ENCODE peak calls at places on chromosomes 13 and 19, in six cellular contexts. K is dorsolateral prefrontal cortex, W is BE2C, T is thoracic aorta, S is omental fat pad, A is RWPE1. D is an unnamed sample.

GRCh38 chr13:37534181-37534580 is 64.4 kb downstream of the POSTN start:
- DNase-seq in K (no peak), A (peak), W (no peak), T (no peak), S (no peak), D (no peak)

GRCh38 chr19:55681131-55682087 is 6.4 kb downstream of the EPN1 start:
- DNase-seq in S (no peak), A (no peak), W (no peak), K (no peak), T (no peak), D (no peak)

GRCh38 chr19:28685802-28686201 is 527.1 kb downstream of the UQCRFS1 start:
- DNase-seq in W (no peak), K (no peak), A (no peak), S (no peak), T (no peak), D (no peak)

GRCh38 chr13:33284916-33285315 is 639 bp downstream of the STARD13 start:
- DNase-seq in K (no peak), A (no peak), W (no peak), S (no peak), T (no peak), D (no peak)

GRCh38 chr13:87671031-87671823 is at the start of gene SLITRK5:
- DNase-seq in T (no peak), K (peak), S (peak), W (peak), A (peak), D (peak)

GRCh38 chr19:12840091-12841079 is 2.1 kb downstream of the MAST1 start:
- DNase-seq in K (peak), T (no peak), S (peak), A (peak), W (peak), D (peak)

GRCh38 chr13:23159205-23159586 is 21.6 kb upstream of the SGCG start:
- DNase-seq in W (peak), S (no peak), T (no peak), K (peak), A (no peak), D (no peak)

GRCh38 chr13:46961719-46962118 is 64.9 kb upstream of the HTR2A start:
- DNase-seq in K (no peak), A (peak), T (no peak), W (no peak), S (no peak), D (no peak)

GRCh38 chr19:38490861-38491260 is 57.4 kb downstream of the RYR1 start:
- DNase-seq in T (no peak), S (no peak), A (no peak), W (no peak), K (no peak), D (no peak)

GRCh38 chr13:46296920-46297319 is 85.2 kb downstream of the LRRC63 start:
- DNase-seq in A (no peak), W (no peak), K (no peak), T (no peak), S (no peak), D (no peak)

GRCh38 chr13:108632649-108633167 is 3.3 kb downstream of the MYO16 start:
- DNase-seq in A (no peak), W (no peak), T (no peak), S (no peak), K (no peak), D (no peak)

GRCh38 chr13:111938743-111939142 is 128.2 kb upstream of the SOX1 start:
- DNase-seq in T (no peak), S (no peak), W (no peak), A (no peak), K (no peak), D (peak)

GRCh38 chr13:93637852-93638251 is 411.2 kb downstream of the GPC6 start:
- DNase-seq in T (no peak), A (no peak), K (no peak), S (no peak), W (no peak), D (no peak)

GRCh38 chr13:89515948-89516347 is 1831.5 kb upstream of the MIR17HG start:
- DNase-seq in A (no peak), K (no peak), S (no peak), W (no peak), T (no peak), D (no peak)

GRCh38 chr13:108020027-108020426 is 195.3 kb downstream of the LIG4 start:
- DNase-seq in A (no peak), W (no peak), S (no peak), T (no peak), K (no peak), D (no peak)

GRCh38 chr19:16417660-16418596 is 53.8 kb downstream of the EPS15L1 start:
- DNase-seq in A (peak), T (no peak), K (peak), S (peak), W (peak), D (peak)

GRCh38 chr13:94233401-94233800 is 246.1 kb downstream of the DCT start:
- DNase-seq in A (peak), T (no peak), K (peak), W (peak), S (peak), D (no peak)

GRCh38 chr19:51511353-51511752 is 9.8 kb upstream of the SIGLEC12 start:
- DNase-seq in A (no peak), S (no peak), K (no peak), T (no peak), W (peak), D (no peak)

GRCh38 chr13:33497146-33497845 is 211.7 kb upstream of the STARD13 start:
- DNase-seq in S (no peak), K (no peak), T (no peak), W (no peak), A (no peak), D (no peak)

GRCh38 chr13:35978607-35979316 is 152.4 kb downstream of the DCLK1 start:
- DNase-seq in W (no peak), T (no peak), K (no peak), A (peak), S (no peak), D (peak)

GRCh38 chr19:2123682-2124387 is 27.1 kb downstream of the IZUMO4 start:
- DNase-seq in A (peak), S (no peak), W (no peak), K (no peak), T (no peak), D (no peak)

GRCh38 chr19:4709440-4710280 is 14.0 kb downstream of the DPP9 start:
- DNase-seq in T (no peak), W (no peak), A (no peak), K (no peak), S (no peak), D (no peak)

GRCh38 chr13:104809483-104809882 is 1726.0 kb downstream of the EFNB2 start:
- DNase-seq in T (no peak), A (no peak), S (no peak), W (no peak), K (no peak), D (no peak)

GRCh38 chr19:47102561-47103135 is 10.9 kb downstream of the ZC3H4 start:
- DNase-seq in T (no peak), S (no peak), A (no peak), K (no peak), W (no peak), D (no peak)

GRCh38 chr13:107649071-107649470 is 566.3 kb downstream of the LIG4 start:
- DNase-seq in W (no peak), K (no peak), S (no peak), T (no peak), A (no peak), D (no peak)

GRCh38 chr13:92461831-92462230 is 764.8 kb upstream of the GPC6 start:
- DNase-seq in S (no peak), T (no peak), K (no peak), A (no peak), W (no peak), D (no peak)

GRCh38 chr19:51698296-51698695 is 5.2 kb downstream of the SPACA6 start:
- DNase-seq in S (no peak), K (no peak), W (no peak), A (no peak), T (no peak), D (no peak)

GRCh38 chr19:47253467-47253881 is 2.9 kb upstream of the CCDC9 start:
- DNase-seq in W (no peak), S (no peak), A (no peak), T (no peak), K (no peak), D (no peak)

GRCh38 chr19:53132231-53132991 is at the start of gene ZNF415:
- DNase-seq in K (peak), S (peak), A (peak), T (peak), W (peak), D (peak)

GRCh38 chr13:37225414-37226047 is 120.1 kb upstream of the CSNK1A1L start:
- DNase-seq in S (no peak), K (no peak), T (no peak), A (no peak), W (no peak), D (no peak)

GRCh38 chr13:23701646-23702045 is 131.4 kb downstream of the TNFRSF19 start:
- DNase-seq in S (peak), W (no peak), T (no peak), A (no peak), K (no peak), D (no peak)

GRCh38 chr13:44312898-44313551 is 60.6 kb upstream of the SERP2 start:
- DNase-seq in W (no peak), A (peak), S (no peak), K (no peak), T (no peak), D (no peak)

GRCh38 chr19:3276341-3276799 is 51.9 kb downstream of the CELF5 start:
- DNase-seq in S (no peak), K (no peak), T (no peak), W (peak), A (peak), D (no peak)

GRCh38 chr19:55355213-55355821 is 798 bp upstream of the COX6B2 start:
- DNase-seq in S (no peak), A (no peak), W (no peak), T (no peak), K (no peak), D (no peak)

GRCh38 chr19:3443840-3444694 is 36.3 kb downstream of the SMIM24 start:
- DNase-seq in T (no peak), A (no peak), S (no peak), K (peak), W (peak), D (no peak)

GRCh38 chr13:75533866-75534265 is 3.8 kb downstream of the COMMD6 start:
- DNase-seq in K (no peak), A (no peak), S (no peak), T (no peak), W (no peak), D (no peak)

GRCh38 chr13:75541961-75542360 is 4.3 kb upstream of the COMMD6 start:
- DNase-seq in S (no peak), K (no peak), T (no peak), A (no peak), W (no peak), D (no peak)

GRCh38 chr13:75541287-75541686 is 3.6 kb upstream of the COMMD6 start:
- DNase-seq in S (no peak), A (no peak), T (no peak), W (no peak), K (no peak), D (no peak)

DNA sequence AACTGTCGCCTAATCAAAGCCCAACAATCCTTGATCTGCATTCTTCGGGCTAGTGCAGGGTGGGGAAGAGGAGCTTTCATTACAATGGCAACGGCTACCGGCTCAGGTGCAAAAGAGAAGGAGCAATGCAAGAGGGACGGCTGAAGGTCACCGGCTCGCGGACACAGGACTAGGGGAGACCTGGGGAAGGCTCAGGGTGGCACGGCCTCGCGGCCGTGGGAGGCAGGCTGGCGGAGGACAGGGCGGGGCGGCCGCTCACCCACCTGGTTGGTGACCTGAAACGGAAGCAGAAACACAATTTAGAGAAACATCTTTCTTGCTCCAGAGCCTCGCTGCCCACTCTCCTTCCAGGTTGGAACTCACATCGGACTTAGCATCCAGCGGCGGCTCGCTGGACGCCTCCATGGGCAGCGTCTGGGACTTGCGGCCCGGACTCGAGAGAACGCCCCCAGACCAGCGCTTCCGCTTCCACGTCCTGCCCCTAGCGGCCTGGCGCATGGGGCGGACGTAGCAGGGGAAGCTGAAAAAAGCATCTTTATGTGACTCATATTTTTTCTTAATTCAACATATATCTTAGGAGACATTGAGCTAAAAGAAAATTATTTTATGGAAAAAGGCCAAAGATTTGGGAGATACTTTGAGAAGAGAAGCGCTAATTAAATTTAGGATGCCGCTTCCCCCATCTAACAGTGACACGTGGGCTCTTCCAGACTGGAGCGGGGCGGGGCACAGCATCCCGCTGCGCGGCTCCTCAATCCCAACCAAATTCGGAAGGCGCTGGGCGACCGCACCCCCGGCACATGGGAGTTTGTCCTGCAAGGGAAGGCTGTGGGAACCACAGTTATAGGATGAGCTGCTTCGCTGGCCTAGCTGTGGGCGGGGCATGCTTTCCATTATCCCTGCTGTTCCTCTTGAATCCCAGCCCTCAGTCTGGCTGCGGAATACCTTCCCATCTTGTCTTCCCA is at the start of gene COMMD6:
- DNase-seq in A (peak), W (peak), K (peak), S (no peak), T (peak), D (peak)
- TF ChIP-seq CTCF in A (no peak), W (no peak), K (peak), S (no peak), T (peak), D (peak)

DNA sequence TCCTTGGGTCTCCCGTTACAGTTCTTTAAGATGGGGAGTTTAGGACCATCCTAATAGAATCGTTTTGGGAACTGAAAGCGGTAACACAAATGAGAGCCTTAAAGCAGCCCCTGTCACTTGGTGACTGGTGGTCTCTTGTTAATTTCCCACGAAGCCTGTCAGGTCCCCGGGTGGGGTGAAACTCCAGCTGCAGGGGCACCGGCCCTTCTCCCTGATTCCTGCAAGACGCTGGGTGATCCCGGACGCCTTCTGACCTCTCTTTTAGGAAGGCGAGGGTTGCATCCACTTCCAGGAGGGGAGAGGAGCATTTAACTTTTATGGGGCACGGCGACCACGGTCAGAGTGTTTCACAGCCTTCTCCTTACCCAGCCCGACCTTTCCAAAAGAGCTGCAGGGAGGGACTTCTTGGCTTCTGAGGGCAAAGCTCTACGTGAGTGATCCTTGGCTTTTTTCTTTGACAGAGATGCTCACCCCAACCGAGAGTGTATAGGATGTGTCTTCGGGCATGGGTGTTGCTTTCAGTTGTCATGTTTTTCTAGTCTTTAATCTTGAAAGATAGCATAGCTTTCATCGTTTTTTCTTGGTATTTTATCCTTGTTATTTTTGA is 688 bp downstream of the ZNF225 start:
- DNase-seq in W (no peak), K (no peak), S (no peak), T (no peak), A (peak), D (no peak)
- TF ChIP-seq CTCF in W (no peak), K (no peak), S (no peak), T (no peak), A (no peak), D (no peak)

GRCh38 chr19:31534786-31535185 is 185.6 kb upstream of the TSHZ3 start:
- DNase-seq in S (no peak), T (no peak), A (no peak), W (no peak), K (no peak), D (peak)

GRCh38 chr19:31535691-31536460 is 186.6 kb upstream of the TSHZ3 start:
- DNase-seq in T (no peak), S (no peak), K (no peak), A (no peak), W (no peak), D (peak)

GRCh38 chr19:31532034-31532433 is 182.8 kb upstream of the TSHZ3 start:
- DNase-seq in T (no peak), W (no peak), K (no peak), A (no peak), S (no peak), D (peak)

GRCh38 chr19:31533114-31533513 is 183.9 kb upstream of the TSHZ3 start:
- DNase-seq in T (no peak), K (no peak), W (no peak), A (no peak), S (no peak), D (no peak)

GRCh38 chr19:31534231-31534630 is 185.0 kb upstream of the TSHZ3 start:
- DNase-seq in W (no peak), S (no peak), K (no peak), A (no peak), T (no peak), D (no peak)
- TF ChIP-seq CTCF in W (no peak), S (no peak), K (no peak), A (no peak), T (no peak), D (no peak)

GRCh38 chr19:409515-410242 is 732 bp upstream of the C2CD4C start:
- DNase-seq in W (no peak), K (peak), A (no peak), T (no peak), S (no peak), D (no peak)
- TF ChIP-seq CTCF in W (no peak), K (no peak), A (no peak), T (no peak), S (no peak), D (no peak)

DNA sequence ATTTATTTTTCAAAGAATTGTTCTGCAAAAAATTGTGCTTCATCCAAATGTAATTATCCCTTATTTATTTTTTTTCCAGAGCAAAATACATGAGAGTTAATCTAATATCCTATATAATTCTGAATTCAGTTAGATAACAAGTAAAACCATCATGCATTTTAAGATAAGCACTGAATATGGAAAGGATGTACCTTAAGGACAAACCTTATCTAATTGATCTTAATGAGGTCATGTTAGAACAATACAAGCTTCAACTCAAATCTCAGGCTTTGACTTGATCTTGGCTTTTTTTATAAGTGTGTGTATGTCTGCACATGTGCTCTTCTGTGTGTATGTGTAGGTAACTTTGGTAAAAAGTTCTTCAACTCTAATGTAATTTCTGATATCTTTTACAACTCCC is 1828.8 kb downstream of the PCDH9 start:
- DNase-seq in T (no peak), S (no peak), W (no peak), K (no peak), A (no peak), D (no peak)
- TF ChIP-seq CTCF in T (no peak), S (no peak), W (no peak), K (no peak), A (no peak), D (no peak)

GRCh38 chr13:40994581-40995230 is 24.4 kb downstream of the ELF1 start:
- DNase-seq in T (no peak), S (no peak), K (no peak), W (no peak), A (no peak), D (no peak)
- TF ChIP-seq CTCF in T (no peak), S (no peak), K (no peak), W (no peak), A (no peak), D (no peak)

DNA sequence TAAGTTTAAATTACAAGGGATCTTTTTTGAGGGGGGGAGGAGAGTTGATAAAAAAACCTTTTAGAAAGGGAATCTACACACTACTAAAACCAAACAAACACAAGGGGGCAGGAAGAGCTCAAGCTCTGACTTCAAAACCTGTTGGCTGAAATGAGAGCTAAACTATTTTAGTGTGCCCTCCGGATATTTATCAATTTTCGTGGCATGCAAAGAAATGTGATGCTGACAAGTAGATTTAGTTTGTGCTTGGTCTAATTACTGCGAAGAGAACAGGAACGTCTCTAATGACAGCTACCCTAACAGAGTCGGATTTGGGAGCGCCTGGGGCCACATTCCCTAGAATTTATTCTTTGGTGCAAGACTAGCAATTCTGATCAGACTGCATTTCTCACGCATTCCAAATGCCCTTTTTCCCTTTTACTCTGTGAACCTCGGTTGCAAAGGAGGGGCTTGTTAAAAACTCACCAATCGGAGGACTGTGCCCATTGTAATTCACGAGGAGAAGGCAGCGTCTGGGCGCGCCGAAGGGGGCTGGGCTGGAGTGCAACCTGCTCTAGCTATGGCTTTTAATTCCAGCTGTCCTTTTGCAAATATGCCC is 804 bp upstream of the FREM2 start:
- DNase-seq in A (peak), K (no peak), S (no peak), W (no peak), T (no peak), D (peak)
- TF ChIP-seq CTCF in A (no peak), K (peak), S (no peak), W (peak), T (no peak), D (peak)

D was measured in mesothelial cell of epicardium.